ENCODE peak calls at places on chromosomes 5 and 9, in six cellular contexts. Z is Caki2, I is NCI-H1694 treated with DMSO at 0.1 percent for 48 hours, M is aorta, O is GM12892, D is SW480. K is an unnamed sample.

GRCh38 chr9:83526221-83526620 is 12.0 kb downstream of the FRMD3 start:
- DNase-seq in O (no peak), M (no peak), Z (no peak), I (no peak), D (no peak), K (no peak)

GRCh38 chr5:20248102-20248501 is 260.1 kb upstream of the CDH18 start:
- DNase-seq in I (no peak), O (no peak), Z (no peak), M (no peak), D (no peak), K (no peak)

GRCh38 chr9:22117511-22118388 is 108.6 kb upstream of the CDKN2B start:
- DNase-seq in I (no peak), D (peak), Z (no peak), O (no peak), M (no peak), K (no peak)

GRCh38 chr9:114732842-114733241 is 50.9 kb upstream of the TEX48 start:
- DNase-seq in M (no peak), O (no peak), I (no peak), Z (no peak), D (no peak), K (no peak)

GRCh38 chr5:34591723-34592122 is 64.4 kb upstream of the RAI14 start:
- DNase-seq in D (no peak), O (no peak), I (no peak), Z (no peak), M (no peak), K (no peak)

GRCh38 chr5:78253201-78253600 is 41.3 kb downstream of the AP3B1 start:
- DNase-seq in I (no peak), Z (no peak), D (no peak), M (no peak), O (no peak), K (no peak)

GRCh38 chr5:141513627-141514329 is 24.9 kb downstream of the PCDHGC5 start:
- DNase-seq in Z (peak), M (peak), D (peak), O (peak), I (peak), K (no peak)

GRCh38 chr5:19615661-19616060 is 372.3 kb downstream of the CDH18 start:
- DNase-seq in O (no peak), D (no peak), I (no peak), Z (no peak), M (no peak), K (no peak)

GRCh38 chr5:139268364-139269202 is 25.0 kb upstream of the MATR3 start:
- DNase-seq in I (no peak), O (no peak), M (no peak), D (no peak), Z (no peak), K (no peak)

GRCh38 chr9:134502261-134503211 is 139.1 kb upstream of the COL5A1 start:
- DNase-seq in I (no peak), D (peak), M (peak), O (no peak), Z (peak), K (peak)

GRCh38 chr5:132808448-132808847 is 4.7 kb upstream of the SOWAHA start:
- DNase-seq in O (no peak), M (no peak), Z (no peak), D (no peak), I (no peak), K (no peak)

GRCh38 chr9:647522-647921 is 194.0 kb upstream of the DMRT1 start:
- DNase-seq in D (no peak), I (no peak), M (no peak), O (no peak), Z (no peak), K (no peak)

GRCh38 chr9:70042461-70043215 is 1.0 kb upstream of the MAMDC2 start:
- DNase-seq in M (no peak), I (no peak), O (no peak), Z (no peak), D (no peak), K (no peak)

GRCh38 chr9:133991211-133991921 is 758 bp downstream of the VAV2 start:
- DNase-seq in O (no peak), M (peak), D (no peak), Z (peak), I (no peak), K (no peak)

GRCh38 chr5:28714887-28715286 is 1676.5 kb upstream of the CDH9 start:
- DNase-seq in Z (no peak), M (no peak), I (no peak), D (no peak), O (no peak), K (no peak)

GRCh38 chr5:160369990-160370712 is at the start of gene C1QTNF2:
- DNase-seq in O (no peak), Z (peak), D (peak), I (no peak), M (peak), K (peak)

GRCh38 chr5:22649076-22649475 is 204.1 kb downstream of the CDH12 start:
- DNase-seq in O (no peak), Z (no peak), I (no peak), D (no peak), M (no peak), K (no peak)

GRCh38 chr9:136403538-136403914 is 3.6 kb upstream of the SNAPC4 start:
- DNase-seq in Z (no peak), I (no peak), D (no peak), M (no peak), O (peak), K (no peak)

GRCh38 chr9:660227-660626 is 181.3 kb upstream of the DMRT1 start:
- DNase-seq in Z (no peak), D (no peak), M (no peak), O (no peak), I (no peak), K (no peak)

GRCh38 chr5:9324348-9325056 is 221.4 kb downstream of the SEMA5A start:
- DNase-seq in Z (no peak), D (no peak), M (no peak), O (no peak), I (no peak), K (no peak)

GRCh38 chr9:127611796-127612790 is at the start of gene STXBP1:
- DNase-seq in M (peak), D (peak), Z (peak), I (peak), O (peak), K (peak)